ENCODE peak calls at places on chromosomes 6 and 20, in seven cellular contexts. L is GM19239; E is AG10803; T is heart left ventricle; H is ACHN; Z is naive thymus-derived CD4-positive, alpha-beta T cell; X is activated T-cell treated with anti-CD3 and anti-CD28 coated beads for 4 hours. G is an unnamed sample.

GRCh38 chr6:112252571-112253504 is 1.5 kb downstream of the LAMA4 start:
- DNase-seq in L (no peak), E (peak), T (peak), H (no peak), Z (no peak), X (no peak), G (no peak)

GRCh38 chr20:62980970-62981369 is 25.8 kb downstream of the BHLHE23 start:
- DNase-seq in L (no peak), E (peak), T (no peak), H (no peak), Z (peak), X (peak), G (peak)

GRCh38 chr6:135850882-135851281 is 619 bp upstream of the PDE7B start:
- DNase-seq in L (no peak), E (no peak), T (no peak), H (no peak), Z (no peak), X (no peak), G (no peak)

GRCh38 chr6:18126116-18126515 is 3.6 kb upstream of the NHLRC1 start:
- DNase-seq in L (no peak), E (peak), T (no peak), H (no peak), Z (no peak), X (no peak), G (no peak)

GRCh38 chr6:137171053-137171374 is 2.4 kb downstream of the IL22RA2 start:
- DNase-seq in L (no peak), E (no peak), T (no peak), H (no peak), Z (no peak), X (no peak), G (no peak)

GRCh38 chr6:7532232-7532631 is 9.2 kb upstream of the DSP start:
- DNase-seq in L (no peak), E (no peak), T (no peak), H (no peak), Z (no peak), X (no peak), G (no peak)

GRCh38 chr6:26155066-26155925 is 68.1 kb downstream of the HFE start:
- DNase-seq in L (no peak), E (no peak), T (peak), H (peak), Z (no peak), X (no peak), G (peak)

GRCh38 chr6:6749791-6750434 is 161.4 kb downstream of the LY86 start:
- DNase-seq in L (no peak), E (peak), T (peak), H (peak), Z (peak), X (peak), G (peak)

GRCh38 chr20:11432407-11432806 is 485.3 kb upstream of the BTBD3 start:
- DNase-seq in L (no peak), E (peak), T (no peak), H (peak), Z (no peak), X (no peak), G (peak)

GRCh38 chr20:48638546-48638945 is 189.3 kb downstream of the PREX1 start:
- DNase-seq in L (no peak), E (peak), T (no peak), H (peak), Z (no peak), X (no peak), G (no peak)

GRCh38 chr6:35687658-35688604 is 784 bp downstream of the FKBP5 start:
- DNase-seq in L (peak), E (peak), T (peak), H (peak), Z (peak), X (peak), G (peak)

GRCh38 chr6:21033575-21034026 is 499.3 kb downstream of the CDKAL1 start:
- DNase-seq in L (no peak), E (peak), T (peak), H (no peak), Z (no peak), X (no peak), G (no peak)

GRCh38 chr6:161407581-161407980 is 133.7 kb upstream of the AGPAT4 start:
- DNase-seq in L (no peak), E (peak), T (no peak), H (peak), Z (no peak), X (no peak), G (no peak)

GRCh38 chr6:36210157-36210556 is 13.6 kb downstream of the BRPF3 start:
- DNase-seq in L (no peak), E (no peak), T (no peak), H (no peak), Z (no peak), X (no peak), G (no peak)

G was measured in A673.